ENCODE peak calls at places on chromosomes 6 and 20, in ten cellular contexts. One of them, this sample, is unnamed.
A peak's percentile ranks its signal among the peaks of the same experiment; 100 is the strongest.

GRCh38 chr20:9185511-9185910 is 116.6 kb downstream of the PLCB4 start:
- DNase-seq in tibial nerve: no peak
- DNase-seq in prostate gland: no peak
- DNase-seq in astrocyte: peak; percentile 74
- DNase-seq in osteoblast: peak; percentile 88
- DNase-seq in A549: peak; percentile 22
- DNase-seq in OCI-LY7: no peak
- DNase-seq in IMR-90: peak; percentile 89
- DNase-seq in fibroblast of lung: peak; percentile 82
- DNase-seq in effector memory CD4-positive, alpha-beta T cell: no peak
- DNase-seq in this sample: no peak

GRCh38 chr6:105432797-105433196 is 29.9 kb upstream of the PREP start:
- DNase-seq in tibial nerve: no peak
- DNase-seq in prostate gland: no peak
- DNase-seq in astrocyte: peak; percentile 89
- DNase-seq in osteoblast: peak; percentile 48
- DNase-seq in A549: peak; percentile 54
- DNase-seq in OCI-LY7: no peak
- DNase-seq in IMR-90: peak; percentile 83
- DNase-seq in fibroblast of lung: peak; percentile 92
- DNase-seq in effector memory CD4-positive, alpha-beta T cell: no peak
- DNase-seq in this sample: no peak

GRCh38 chr6:115945306-115945705 is 115.4 kb downstream of the FRK start:
- DNase-seq in tibial nerve: no peak
- DNase-seq in prostate gland: no peak
- DNase-seq in astrocyte: peak; percentile 61
- DNase-seq in osteoblast: no peak
- DNase-seq in A549: no peak
- DNase-seq in OCI-LY7: no peak
- DNase-seq in IMR-90: no peak
- DNase-seq in fibroblast of lung: peak; percentile 65
- DNase-seq in effector memory CD4-positive, alpha-beta T cell: no peak
- DNase-seq in this sample: no peak

GRCh38 chr20:64152906-64153305 is 11.3 kb upstream of the MYT1 start:
- DNase-seq in tibial nerve: no peak
- DNase-seq in prostate gland: no peak
- DNase-seq in astrocyte: no peak
- DNase-seq in osteoblast: peak; percentile 66
- DNase-seq in A549: no peak
- DNase-seq in OCI-LY7: no peak
- DNase-seq in IMR-90: no peak
- DNase-seq in fibroblast of lung: no peak
- DNase-seq in effector memory CD4-positive, alpha-beta T cell: no peak
- DNase-seq in this sample: no peak

GRCh38 chr20:24972341-24972740 is 20.2 kb downstream of the APMAP start:
- DNase-seq in tibial nerve: no peak
- DNase-seq in prostate gland: no peak
- DNase-seq in astrocyte: no peak
- DNase-seq in osteoblast: no peak
- DNase-seq in A549: no peak
- DNase-seq in OCI-LY7: no peak
- DNase-seq in IMR-90: no peak
- DNase-seq in fibroblast of lung: no peak
- DNase-seq in effector memory CD4-positive, alpha-beta T cell: no peak
- DNase-seq in this sample: no peak

GRCh38 chr6:17015551-17016381 is 86.1 kb upstream of the STMND1 start:
- DNase-seq in tibial nerve: no peak
- DNase-seq in prostate gland: no peak
- DNase-seq in astrocyte: no peak
- DNase-seq in osteoblast: no peak
- DNase-seq in A549: no peak
- DNase-seq in OCI-LY7: no peak
- DNase-seq in IMR-90: no peak
- DNase-seq in fibroblast of lung: peak; percentile 21
- DNase-seq in effector memory CD4-positive, alpha-beta T cell: peak; percentile 11
- DNase-seq in this sample: no peak

GRCh38 chr6:57021086-57021720 is 25.3 kb upstream of the KIAA1586 start:
- DNase-seq in tibial nerve: no peak
- DNase-seq in prostate gland: no peak
- DNase-seq in astrocyte: peak; percentile 33
- DNase-seq in osteoblast: no peak
- DNase-seq in A549: peak; percentile 42
- DNase-seq in OCI-LY7: peak; percentile 67
- DNase-seq in IMR-90: peak; percentile 64
- DNase-seq in fibroblast of lung: peak; percentile 53
- DNase-seq in effector memory CD4-positive, alpha-beta T cell: no peak
- DNase-seq in this sample: no peak

GRCh38 chr6:72621243-72622093 is at the start of gene KCNQ5:
- DNase-seq in tibial nerve: no peak
- DNase-seq in prostate gland: no peak
- DNase-seq in astrocyte: no peak
- DNase-seq in osteoblast: peak; percentile 78
- DNase-seq in A549: peak; percentile 11
- DNase-seq in OCI-LY7: peak; percentile 73
- DNase-seq in IMR-90: no peak
- DNase-seq in fibroblast of lung: peak; percentile 33
- DNase-seq in effector memory CD4-positive, alpha-beta T cell: no peak
- DNase-seq in this sample: no peak

GRCh38 chr6:46023216-46023915 is 7.7 kb upstream of the CLIC5 start:
- DNase-seq in tibial nerve: peak; percentile 74
- DNase-seq in prostate gland: no peak
- DNase-seq in astrocyte: peak; percentile 22
- DNase-seq in osteoblast: peak; percentile 83
- DNase-seq in A549: no peak
- DNase-seq in OCI-LY7: no peak
- DNase-seq in IMR-90: no peak
- DNase-seq in fibroblast of lung: peak; percentile 19
- DNase-seq in effector memory CD4-positive, alpha-beta T cell: no peak
- DNase-seq in this sample: no peak

GRCh38 chr20:44851545-44851944 is 34.0 kb upstream of the YWHAB start:
- DNase-seq in tibial nerve: no peak
- DNase-seq in prostate gland: peak; percentile 33
- DNase-seq in astrocyte: no peak
- DNase-seq in osteoblast: no peak
- DNase-seq in A549: no peak
- DNase-seq in OCI-LY7: no peak
- DNase-seq in IMR-90: no peak
- DNase-seq in fibroblast of lung: no peak
- DNase-seq in effector memory CD4-positive, alpha-beta T cell: no peak
- DNase-seq in this sample: no peak

GRCh38 chr6:170134077-170135040 is 156.5 kb downstream of the DLL1 start:
- DNase-seq in tibial nerve: no peak
- DNase-seq in prostate gland: no peak
- DNase-seq in astrocyte: no peak
- DNase-seq in osteoblast: peak; percentile 83
- DNase-seq in A549: no peak
- DNase-seq in OCI-LY7: no peak
- DNase-seq in IMR-90: no peak
- DNase-seq in fibroblast of lung: no peak
- DNase-seq in effector memory CD4-positive, alpha-beta T cell: no peak
- DNase-seq in this sample: no peak

GRCh38 chr6:44662461-44663121 is 275.1 kb downstream of the CDC5L start:
- DNase-seq in tibial nerve: no peak
- DNase-seq in prostate gland: no peak
- DNase-seq in astrocyte: peak; percentile 97
- DNase-seq in osteoblast: no peak
- DNase-seq in A549: no peak
- DNase-seq in OCI-LY7: peak; percentile 13
- DNase-seq in IMR-90: no peak
- DNase-seq in fibroblast of lung: peak; percentile 98
- DNase-seq in effector memory CD4-positive, alpha-beta T cell: no peak
- DNase-seq in this sample: no peak

GRCh38 chr6:135351635-135352034 is 145.9 kb downstream of the AHI1 start:
- DNase-seq in tibial nerve: no peak
- DNase-seq in prostate gland: no peak
- DNase-seq in astrocyte: no peak
- DNase-seq in osteoblast: no peak
- DNase-seq in A549: no peak
- DNase-seq in OCI-LY7: no peak
- DNase-seq in IMR-90: no peak
- DNase-seq in fibroblast of lung: no peak
- DNase-seq in effector memory CD4-positive, alpha-beta T cell: no peak
- DNase-seq in this sample: no peak

GRCh38 chr6:23224540-23224939 is 655.2 kb downstream of the HDGFL1 start:
- DNase-seq in tibial nerve: no peak
- DNase-seq in prostate gland: no peak
- DNase-seq in astrocyte: no peak
- DNase-seq in osteoblast: no peak
- DNase-seq in A549: no peak
- DNase-seq in OCI-LY7: no peak
- DNase-seq in IMR-90: no peak
- DNase-seq in fibroblast of lung: no peak
- DNase-seq in effector memory CD4-positive, alpha-beta T cell: no peak
- DNase-seq in this sample: no peak
- H3K9me3 ChIP-seq in tibial nerve: no peaks in the 10 kb centered on the region
- H3K9me3 ChIP-seq in prostate gland: no peaks in the 10 kb centered on the region
- H3K9me3 ChIP-seq in astrocyte: no peaks in the 10 kb centered on the region
- H3K9me3 ChIP-seq in osteoblast: no peaks in the 10 kb centered on the region
- H3K9me3 ChIP-seq in A549: no peaks in the 10 kb centered on the region
- H3K9me3 ChIP-seq in OCI-LY7: no peaks in the 10 kb centered on the region
- H3K9me3 ChIP-seq in IMR-90: no peaks in the 10 kb centered on the region
- H3K9me3 ChIP-seq in fibroblast of lung: no peaks in the 10 kb centered on the region
- H3K9me3 ChIP-seq in effector memory CD4-positive, alpha-beta T cell: no peaks in the 10 kb centered on the region
- H3K9me3 ChIP-seq in this sample: no peaks in the 10 kb centered on the region

GRCh38 chr6:106903299-106903698 is 71.2 kb downstream of the CD24 start:
- DNase-seq in tibial nerve: no peak
- DNase-seq in prostate gland: no peak
- DNase-seq in astrocyte: no peak
- DNase-seq in osteoblast: no peak
- DNase-seq in A549: no peak
- DNase-seq in OCI-LY7: no peak
- DNase-seq in IMR-90: no peak
- DNase-seq in fibroblast of lung: no peak
- DNase-seq in effector memory CD4-positive, alpha-beta T cell: no peak
- DNase-seq in this sample: no peak
- H3K9me3 ChIP-seq in tibial nerve: no peaks in the 10 kb centered on the region
- H3K9me3 ChIP-seq in prostate gland: no peaks in the 10 kb centered on the region
- H3K9me3 ChIP-seq in astrocyte: no peaks in the 10 kb centered on the region
- H3K9me3 ChIP-seq in osteoblast: no peaks in the 10 kb centered on the region
- H3K9me3 ChIP-seq in A549: no peaks in the 10 kb centered on the region
- H3K9me3 ChIP-seq in OCI-LY7: peaks cover 20% of the 10 kb centered on the region
- H3K9me3 ChIP-seq in IMR-90: no peaks in the 10 kb centered on the region
- H3K9me3 ChIP-seq in fibroblast of lung: no peaks in the 10 kb centered on the region
- H3K9me3 ChIP-seq in effector memory CD4-positive, alpha-beta T cell: no peaks in the 10 kb centered on the region
- H3K9me3 ChIP-seq in this sample: peaks cover 2% of the 10 kb centered on the region

DNA sequence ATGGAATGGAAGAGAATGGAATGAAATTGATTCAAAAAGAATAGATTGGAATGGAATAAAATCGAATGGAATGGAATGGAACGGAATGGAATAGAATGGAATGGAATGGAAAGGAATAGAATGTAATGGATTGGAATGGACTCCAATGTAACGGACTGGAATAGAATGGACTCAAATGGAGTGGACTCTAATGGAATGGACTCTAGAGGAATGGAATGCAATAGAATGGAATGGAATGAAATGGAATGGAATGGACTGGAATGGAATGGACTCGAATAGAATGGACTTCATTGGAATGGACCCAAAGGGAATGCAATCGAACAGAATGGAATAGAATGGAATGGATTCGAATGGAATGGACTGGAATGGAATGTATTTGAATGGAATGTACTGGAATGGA is 19.7 kb upstream of the DEFB115 start:
- DNase-seq in tibial nerve: no peak
- DNase-seq in prostate gland: no peak
- DNase-seq in astrocyte: no peak
- DNase-seq in osteoblast: no peak
- DNase-seq in A549: no peak
- DNase-seq in OCI-LY7: no peak
- DNase-seq in IMR-90: no peak
- DNase-seq in fibroblast of lung: no peak
- DNase-seq in effector memory CD4-positive, alpha-beta T cell: no peak
- DNase-seq in this sample: no peak
- H3K9me3 ChIP-seq in tibial nerve: peaks cover 4% of the 10 kb centered on the region
- H3K9me3 ChIP-seq in prostate gland: no peaks in the 10 kb centered on the region
- H3K9me3 ChIP-seq in astrocyte: peaks cover 41% of the 10 kb centered on the region
- H3K9me3 ChIP-seq in osteoblast: peaks cover 36% of the 10 kb centered on the region
- H3K9me3 ChIP-seq in A549: peaks cover 5% of the 10 kb centered on the region
- H3K9me3 ChIP-seq in OCI-LY7: peaks cover 83% of the 10 kb centered on the region
- H3K9me3 ChIP-seq in IMR-90: peaks cover 25% of the 10 kb centered on the region
- H3K9me3 ChIP-seq in fibroblast of lung: peaks cover 3% of the 10 kb centered on the region
- H3K9me3 ChIP-seq in effector memory CD4-positive, alpha-beta T cell: peaks cover 13% of the 10 kb centered on the region
- H3K9me3 ChIP-seq in this sample: peaks cover 24% of the 10 kb centered on the region

GRCh38 chr20:56094228-56094627 is 88.9 kb upstream of the CBLN4 start:
- DNase-seq in tibial nerve: no peak
- DNase-seq in prostate gland: no peak
- DNase-seq in astrocyte: no peak
- DNase-seq in osteoblast: no peak
- DNase-seq in A549: no peak
- DNase-seq in OCI-LY7: no peak
- DNase-seq in IMR-90: no peak
- DNase-seq in fibroblast of lung: no peak
- DNase-seq in effector memory CD4-positive, alpha-beta T cell: no peak
- DNase-seq in this sample: no peak
- H3K9me3 ChIP-seq in tibial nerve: no peaks in the 10 kb centered on the region
- H3K9me3 ChIP-seq in prostate gland: no peaks in the 10 kb centered on the region
- H3K9me3 ChIP-seq in astrocyte: peaks cover 4% of the 10 kb centered on the region
- H3K9me3 ChIP-seq in osteoblast: peaks cover 2% of the 10 kb centered on the region
- H3K9me3 ChIP-seq in A549: peaks cover 3% of the 10 kb centered on the region
- H3K9me3 ChIP-seq in OCI-LY7: no peaks in the 10 kb centered on the region
- H3K9me3 ChIP-seq in IMR-90: peaks cover 17% of the 10 kb centered on the region
- H3K9me3 ChIP-seq in fibroblast of lung: no peaks in the 10 kb centered on the region
- H3K9me3 ChIP-seq in effector memory CD4-positive, alpha-beta T cell: no peaks in the 10 kb centered on the region
- H3K9me3 ChIP-seq in this sample: peaks cover 2% of the 10 kb centered on the region